ENCODE peak calls at places on chromosome 9, in four cellular contexts. Q is SK-N-SH, T is K562, Y is GM12878. O is an unnamed sample.

GRCh38 chr9:109331353-109331752 is 10.5 kb upstream of the EPB41L4B start:
- DNase-seq in Y (no peak), T (no peak), Q (peak), O (no peak)

GRCh38 chr9:82367016-82367415 is 378.4 kb downstream of the SPATA31D1 start:
- DNase-seq in T (no peak), Q (peak), Y (no peak), O (no peak)

GRCh38 chr9:88990721-88991065 is 575 bp upstream of the S1PR3 start:
- DNase-seq in Q (no peak), T (no peak), Y (no peak), O (peak)

GRCh38 chr9:126327016-126327749 is 554 bp downstream of the MVB12B start:
- DNase-seq in T (no peak), Q (peak), Y (no peak), O (peak)

GRCh38 chr9:124500796-124501611 is 6.2 kb downstream of the NR5A1 start:
- DNase-seq in T (no peak), Q (no peak), Y (no peak), O (no peak)

GRCh38 chr9:116629700-116630099 is 57.4 kb upstream of the TRIM32 start:
- DNase-seq in T (no peak), Q (no peak), Y (no peak), O (no peak)

GRCh38 chr9:96617439-96618185 is 2.0 kb downstream of the CDC14B start:
- DNase-seq in Q (no peak), T (no peak), Y (no peak), O (peak)

GRCh38 chr9:93244101-93244500 is 60.2 kb downstream of the WNK2 start:
- DNase-seq in Y (no peak), T (no peak), Q (no peak), O (no peak)

GRCh38 chr9:132268725-132269352 is 85.9 kb downstream of the SETX start:
- DNase-seq in Q (peak), T (peak), Y (no peak), O (peak)

GRCh38 chr9:134925011-134925511 is 7.3 kb upstream of the FCN1 start:
- DNase-seq in Y (no peak), T (no peak), Q (no peak), O (no peak)

GRCh38 chr9:109249615-109250014 is 71.2 kb downstream of the EPB41L4B start:
- DNase-seq in T (no peak), Q (peak), Y (no peak), O (peak)

GRCh38 chr9:108743901-108744371 is 111.8 kb downstream of the ACTL7B start:
- DNase-seq in T (no peak), Q (no peak), Y (no peak), O (no peak)

GRCh38 chr9:94869415-94869838 is 142.9 kb downstream of the AOPEP start:
- DNase-seq in Q (peak), T (no peak), Y (no peak), O (no peak)

GRCh38 chr9:111949919-111950318 is 53.3 kb downstream of the UGCG start:
- DNase-seq in T (no peak), Q (no peak), Y (no peak), O (no peak)

GRCh38 chr9:18359335-18359734 is 114.6 kb upstream of the ADAMTSL1 start:
- DNase-seq in T (no peak), Q (no peak), Y (no peak), O (no peak)

GRCh38 chr9:137085918-137086530 is 761 bp upstream of the MAN1B1 start:
- DNase-seq in Q (peak), T (peak), Y (no peak), O (peak)

GRCh38 chr9:75582870-75583269 is 307.6 kb upstream of the PCSK5 start:
- DNase-seq in Y (no peak), Q (no peak), T (no peak), O (no peak)
- TF ChIP-seq USF1 in Y (no peak), Q (no peak), T (no peak), O (no peak)

GRCh38 chr9:86062845-86063693 is 36.3 kb downstream of the GOLM1 start:
- DNase-seq in Y (no peak), T (no peak), Q (no peak), O (no peak)
- TF ChIP-seq USF1 in Y (no peak), T (no peak), Q (no peak), O (no peak)

GRCh38 chr9:36551868-36552267 is 20.8 kb upstream of the MELK start:
- DNase-seq in Q (no peak), Y (peak), T (no peak), O (no peak)
- TF ChIP-seq USF1 in Q (no peak), Y (no peak), T (no peak), O (no peak)

GRCh38 chr9:113370806-113371325 is 5.9 kb downstream of the HDHD3 start:
- DNase-seq in Q (no peak), T (no peak), Y (no peak), O (no peak)

GRCh38 chr9:113372059-113372458 is 4.7 kb downstream of the HDHD3 start:
- DNase-seq in Y (no peak), Q (no peak), T (no peak), O (no peak)

GRCh38 chr9:113368348-113368747 is 8.4 kb downstream of the HDHD3 start:
- DNase-seq in Q (no peak), Y (no peak), T (no peak), O (no peak)

GRCh38 chr9:113368960-113369582 is 7.7 kb downstream of the HDHD3 start:
- DNase-seq in Y (no peak), Q (no peak), T (peak), O (no peak)

DNA sequence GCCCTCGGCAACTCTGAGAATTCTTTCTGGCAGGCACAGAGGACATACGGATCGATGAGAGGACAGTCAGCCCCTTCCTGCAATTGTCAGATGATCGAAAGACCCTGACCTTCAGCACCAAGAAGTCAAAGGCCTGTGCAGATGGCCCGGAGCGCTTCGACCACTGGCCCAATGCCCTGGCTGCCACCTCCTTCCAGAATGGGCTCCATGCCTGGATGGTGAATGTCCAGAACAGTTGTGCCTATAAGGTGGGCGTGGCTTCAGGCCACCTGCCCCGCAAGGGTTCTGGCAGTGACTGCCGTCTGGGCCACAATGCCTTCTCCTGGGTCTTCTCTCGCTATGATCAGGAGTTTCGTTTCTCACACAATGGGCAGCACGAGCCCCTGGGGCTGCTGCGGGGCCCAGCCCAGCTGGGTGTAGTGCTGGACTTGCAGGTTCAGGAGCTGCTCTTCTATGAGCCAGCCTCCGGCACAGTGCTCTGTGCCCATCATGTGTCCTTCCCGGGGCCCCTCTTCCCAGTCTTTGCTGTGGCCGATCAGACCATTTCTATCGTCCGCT is 7.1 kb downstream of the HDHD3 start:
- DNase-seq in Q (no peak), Y (no peak), T (no peak), O (no peak)
- TF ChIP-seq USF1 in Q (no peak), Y (no peak), T (no peak), O (no peak)

GRCh38 chr9:99823392-99824377 is 2.0 kb downstream of the NR4A3 start:
- DNase-seq in Q (peak), Y (no peak), T (peak), O (peak)
- TF ChIP-seq USF1 in Q (no peak), Y (no peak), T (no peak), O (no peak)

DNA sequence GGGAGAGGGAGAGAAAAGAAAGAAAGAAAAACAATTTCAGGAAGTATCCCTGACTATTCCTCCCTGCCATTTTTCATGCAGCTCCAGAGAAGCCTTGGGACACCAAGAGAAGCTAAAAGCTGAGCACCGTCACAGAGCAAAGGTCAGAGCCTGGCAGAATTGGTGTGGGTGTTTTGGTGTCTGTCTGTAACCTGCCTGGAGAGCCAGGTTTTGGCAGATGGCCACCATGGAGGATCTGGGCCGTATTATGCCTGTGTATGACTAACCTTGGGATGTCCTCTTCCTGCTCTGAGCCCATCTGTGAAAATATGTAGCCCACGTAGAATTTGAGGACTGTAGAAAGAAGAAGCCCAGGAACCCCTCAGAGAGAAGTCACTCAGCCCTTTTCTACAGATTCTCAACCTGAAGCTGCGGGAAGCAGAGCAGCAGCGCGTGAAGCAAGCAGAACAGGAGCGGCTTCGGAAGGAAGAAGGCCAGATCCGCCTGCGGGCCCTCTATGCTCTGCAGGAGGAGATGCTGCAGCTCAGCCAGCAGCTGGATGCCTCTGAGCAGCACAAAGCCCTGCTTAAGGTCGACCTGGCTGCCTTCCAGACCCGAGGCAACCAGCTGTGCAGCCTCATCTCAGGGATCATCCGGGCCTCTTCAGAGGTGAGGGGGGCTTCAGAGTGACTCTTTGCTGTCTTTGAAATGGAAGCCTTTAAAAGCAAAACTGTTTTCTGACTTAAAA is 18.8 kb downstream of the GLE1 start:
- DNase-seq in Y (no peak), Q (peak), T (no peak), O (peak)
- TF ChIP-seq USF1 in Y (no peak), Q (no peak), T (no peak), O (no peak)

DNA sequence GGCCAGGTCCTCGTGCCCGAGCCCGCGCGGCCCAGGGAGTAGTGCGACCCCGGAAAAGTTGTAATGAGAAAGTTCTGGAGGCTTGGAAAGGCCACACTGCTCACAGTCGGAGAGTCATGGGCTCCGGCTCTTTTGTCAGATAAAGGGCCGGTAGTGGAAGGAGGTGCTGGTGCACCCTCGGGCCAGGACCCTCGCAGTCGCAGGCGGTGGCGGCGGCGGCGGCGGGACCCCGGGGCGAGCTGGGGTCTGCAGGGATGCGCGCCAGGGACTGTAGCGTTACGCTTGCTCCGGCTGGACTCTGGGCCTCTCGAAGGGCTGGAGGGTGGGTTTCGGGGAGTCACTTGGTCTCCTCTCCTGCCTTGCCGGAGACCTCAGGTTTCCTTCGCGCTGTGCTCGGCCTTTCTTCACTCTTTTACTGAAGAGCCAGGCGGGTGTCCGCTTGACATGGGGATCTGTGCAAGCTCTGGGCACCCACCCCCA is 1.5 kb downstream of the RORB start:
- DNase-seq in Y (no peak), T (no peak), Q (no peak), O (peak)
- TF ChIP-seq USF1 in Y (no peak), T (no peak), Q (no peak), O (no peak)

DNA sequence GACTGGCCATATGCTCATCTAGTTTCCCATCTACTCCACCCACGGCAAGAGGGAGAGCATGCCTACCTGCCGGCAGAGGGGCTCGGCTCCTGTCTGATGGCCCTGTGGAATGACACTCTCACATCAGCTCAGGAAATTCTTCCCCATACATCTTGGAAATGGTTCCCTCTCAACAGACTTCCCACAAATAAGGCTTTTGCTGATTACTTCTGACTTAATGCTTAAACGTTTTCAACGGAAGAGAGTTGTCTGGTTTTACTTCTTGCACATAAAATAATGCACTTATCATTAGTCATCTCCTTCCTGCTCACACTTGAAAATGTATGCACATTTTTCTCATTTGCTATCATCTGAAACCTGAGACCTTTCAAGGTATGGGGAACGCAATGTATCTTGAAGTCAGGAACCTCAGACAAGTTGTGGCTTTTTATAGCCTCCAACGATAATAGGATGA is 129.5 kb downstream of the TTLL11 start:
- DNase-seq in T (no peak), Q (no peak), Y (no peak), O (no peak)
- TF ChIP-seq USF1 in T (no peak), Q (no peak), Y (no peak), O (no peak)

O was measured in WTC11.